ENCODE peak calls at places on chromosomes 2 and 18, in four cellular contexts. L is stimulated activated CD4-positive, alpha-beta T cell treated with anti-CD3 and anti-CD28 coated beads, Interleukin-2, amount 100 ng/mL, for 48 hours; X is endothelial cell of umbilical vein; Q is stromal cell of bone marrow. N is an unnamed sample.

GRCh38 chr2:168593713-168594112 is 137.6 kb downstream of the CERS6 start:
- DNase-seq in L (no peak), Q (no peak), X (no peak), N (no peak)

GRCh38 chr2:108169982-108170625 is 69.7 kb upstream of the SULT1C3 start:
- DNase-seq in L (no peak), Q (no peak), X (peak; percentile 13), N (peak; percentile 28)

GRCh38 chr2:197196737-197197136 is 113.8 kb downstream of the ANKRD44 start:
- DNase-seq in L (no peak), X (no peak), Q (no peak), N (peak; percentile 31)

GRCh38 chr2:149050188-149050587 is 11.7 kb downstream of the LYPD6B start:
- DNase-seq in Q (peak; percentile 77), X (no peak), L (no peak), N (no peak)

GRCh38 chr18:33841221-33841967 is 263.4 kb downstream of the ASXL3 start:
- DNase-seq in Q (no peak), L (no peak), X (no peak), N (no peak)

GRCh38 chr18:47166235-47166634 is 9.9 kb downstream of the IER3IP1 start:
- DNase-seq in Q (no peak), L (no peak), X (no peak), N (no peak)

GRCh38 chr18:62457830-62458229 is 65.0 kb upstream of the ZCCHC2 start:
- DNase-seq in Q (no peak), X (no peak), L (no peak), N (peak; percentile 28)

GRCh38 chr2:112768432-112768831 is 4.0 kb upstream of the CKAP2L start:
- DNase-seq in X (no peak), Q (no peak), L (no peak), N (peak; percentile 34)

GRCh38 chr2:156399950-156400703 is 36.1 kb upstream of the GPD2 start:
- DNase-seq in X (no peak), Q (peak; percentile 56), L (no peak), N (peak; percentile 76)

N was measured in dermis blood vessel endothelial cell.